ENCODE peak calls at places on chromosomes 13 and 19, in seven cellular contexts. F, Q, J, I, E, U and M are unnamed samples.

GRCh38 chr13:109782066-109782822 is 4.1 kb downstream of the IRS2 start:
- DNase-seq in J (no peak), Q (no peak), I (no peak), U (no peak), F (no peak), E (no peak), M (no peak)

GRCh38 chr19:40641306-40641705 is 40.1 kb downstream of the LTBP4 start:
- DNase-seq in Q (no peak), F (no peak), I (no peak), E (no peak), U (no peak), J (no peak), M (no peak)

GRCh38 chr13:109810761-109811510 is 24.6 kb upstream of the IRS2 start:
- DNase-seq in U (no peak), I (no peak), E (no peak), J (no peak), Q (no peak), F (no peak), M (no peak)

GRCh38 chr13:32537580-32538233 is 888 bp downstream of the N4BP2L2 start:
- DNase-seq in F (peak; percentile 40), I (peak; percentile 67), U (peak; percentile 5), J (peak; percentile 62), Q (no peak), E (peak; percentile 3), M (no peak)

GRCh38 chr13:84649853-84650252 is 767.6 kb upstream of the SLITRK1 start:
- DNase-seq in I (no peak), Q (no peak), J (no peak), E (no peak), U (no peak), F (no peak), M (no peak)

GRCh38 chr13:41268764-41269163 is 5.4 kb upstream of the MTRF1 start:
- DNase-seq in F (peak; percentile 71), J (no peak), Q (no peak), E (peak; percentile 28), U (peak; percentile 8), I (no peak), M (peak; percentile 23)

GRCh38 chr13:87677043-87677333 is 5.8 kb downstream of the SLITRK5 start:
- DNase-seq in I (no peak), F (no peak), Q (no peak), J (no peak), U (no peak), E (no peak), M (no peak)

GRCh38 chr19:1019980-1020867 is 699 bp downstream of the TMEM259 start:
- DNase-seq in F (peak; percentile 64), I (no peak), U (no peak), J (peak; percentile 55), Q (no peak), E (no peak), M (no peak)

GRCh38 chr19:23718802-23719201 is 31.8 kb upstream of the ZNF675 start:
- DNase-seq in I (peak; percentile 66), E (no peak), F (peak; percentile 76), Q (no peak), J (no peak), U (no peak), M (no peak)

GRCh38 chr13:42049454-42049780 is 969 bp downstream of the DGKH start:
- DNase-seq in Q (no peak), E (no peak), F (no peak), J (no peak), I (no peak), U (no peak), M (no peak)

GRCh38 chr13:25874907-25875306 is 176.9 kb downstream of the SHISA2 start:
- DNase-seq in U (no peak), I (no peak), Q (no peak), J (peak; percentile 70), E (no peak), F (peak; percentile 7), M (no peak)

GRCh38 chr13:27362064-27362751 is 62.2 kb upstream of the GTF3A start:
- DNase-seq in F (peak; percentile 93), J (peak; percentile 87), U (peak; percentile 93), I (peak; percentile 97), E (peak; percentile 78), Q (peak; percentile 86), M (peak; percentile 86)

GRCh38 chr19:5934779-5935472 is 20.9 kb downstream of the CAPS start:
- DNase-seq in U (no peak), F (no peak), E (peak; percentile 93), Q (peak; percentile 28), J (no peak), I (no peak), M (no peak)

GRCh38 chr13:48977973-48978372 is 2.3 kb downstream of the FNDC3A start:
- DNase-seq in F (no peak), J (no peak), U (no peak), I (no peak), Q (no peak), E (no peak), M (no peak)

GRCh38 chr13:99559560-99559959 is 58.3 kb downstream of the TM9SF2 start:
- DNase-seq in I (no peak), J (no peak), U (no peak), F (no peak), Q (no peak), E (no peak), M (no peak)

GRCh38 chr13:72125561-72125960 is 258.6 kb upstream of the DACH1 start:
- DNase-seq in U (no peak), Q (no peak), J (no peak), E (peak; percentile 2), I (no peak), F (no peak), M (no peak)

GRCh38 chr13:112839347-112840105 is 129.5 kb upstream of the MCF2L start:
- DNase-seq in E (peak; percentile 25), F (no peak), J (no peak), U (no peak), Q (no peak), I (peak; percentile 41), M (peak; percentile 73)

GRCh38 chr19:41945135-41945766 is 13.9 kb downstream of the RABAC1 start:
- DNase-seq in J (peak; percentile 93), I (no peak), F (no peak), Q (no peak), U (no peak), E (no peak), M (no peak)

GRCh38 chr19:3572132-3572854 is 451 bp upstream of the HMG20B start:
- DNase-seq in J (peak; percentile 100), I (peak; percentile 100), F (peak; percentile 100), E (peak; percentile 100), U (peak; percentile 96), Q (peak; percentile 93), M (peak; percentile 100)

GRCh38 chr19:29679598-29680210 is 14.4 kb downstream of the PLEKHF1 start:
- DNase-seq in J (no peak), F (no peak), Q (no peak), I (no peak), E (no peak), U (no peak), M (no peak)

GRCh38 chr13:72314210-72314609 is 413.2 kb downstream of the MZT1 start:
- DNase-seq in E (no peak), J (no peak), I (no peak), F (no peak), U (no peak), Q (no peak), M (no peak)

GRCh38 chr19:16801599-16801998 is 27.6 kb upstream of the SIN3B start:
- DNase-seq in F (no peak), J (no peak), U (no peak), E (peak; percentile 42), I (no peak), Q (peak; percentile 61), M (peak; percentile 47)

GRCh38 chr13:30107536-30108136 is 199.7 kb downstream of the KATNAL1 start:
- DNase-seq in E (no peak), I (no peak), J (no peak), Q (no peak), U (no peak), F (peak; percentile 58), M (peak; percentile 15)

GRCh38 chr19:3765121-3765520 is 2.6 kb downstream of the MRPL54 start:
- DNase-seq in I (peak; percentile 40), J (no peak), F (no peak), U (no peak), Q (no peak), E (no peak), M (no peak)

GRCh38 chr19:24098359-24098758 is 11.4 kb downstream of the ZNF254 start:
- DNase-seq in F (no peak), J (no peak), I (no peak), E (no peak), U (no peak), Q (no peak), M (no peak)

GRCh38 chr13:29435125-29435911 is 160.2 kb downstream of the SLC7A1 start:
- DNase-seq in J (no peak), I (no peak), Q (no peak), F (no peak), U (no peak), E (peak; percentile 95), M (peak; percentile 95)

GRCh38 chr13:48859168-48860105 is 116.3 kb upstream of the FNDC3A start:
- DNase-seq in J (no peak), E (no peak), U (no peak), I (peak; percentile 57), F (peak; percentile 85), Q (peak; percentile 38), M (no peak)

GRCh38 chr19:44447864-44448674 is at the start of gene ZNF229:
- DNase-seq in J (peak; percentile 86), F (peak; percentile 98), U (peak; percentile 60), Q (no peak), I (peak; percentile 97), E (peak; percentile 96), M (peak; percentile 96)

GRCh38 chr19:13665125-13665903 is 99.0 kb upstream of the MRI1 start:
- DNase-seq in I (no peak), E (no peak), F (no peak), Q (no peak), U (no peak), J (no peak), M (no peak)

GRCh38 chr19:15223649-15224371 is 8.4 kb downstream of the EPHX3 start:
- DNase-seq in J (no peak), I (peak; percentile 68), F (peak; percentile 47), U (no peak), E (no peak), Q (no peak), M (peak; percentile 32)